ENCODE peak calls at places on chromosomes 13 and 19, in ten cellular contexts. K is heart left ventricle; C is Karpas-422; A is Peyer's patch; S is thoracic aorta; R is K562; Q is ascending aorta; N is GM23338; L is CD4-positive, CD25-positive, alpha-beta regulatory T cell; F is psoas muscle. I is an unnamed sample.

GRCh38 chr13:30739646-30740642 is 4.6 kb downstream of the ALOX5AP start:
- DNase-seq in N (no peak), C (peak; percentile 53), S (no peak), R (no peak), A (no peak), F (no peak), Q (no peak), L (peak; percentile 70), K (no peak), I (no peak)

GRCh38 chr13:113928701-113929627 is 44.9 kb downstream of the C13orf46 start:
- DNase-seq in N (no peak), R (no peak), F (peak; percentile 92), L (no peak), S (peak; percentile 82), K (peak; percentile 88), Q (peak; percentile 95), A (peak; percentile 49), C (no peak), I (no peak)

GRCh38 chr19:12913871-12914690 is 5.0 kb downstream of the SYCE2 start:
- DNase-seq in N (no peak), F (no peak), R (no peak), A (no peak), C (no peak), K (no peak), Q (no peak), L (peak; percentile 54), S (no peak), I (no peak)

GRCh38 chr19:47357788-47358680 is 8.9 kb downstream of the DHX34 start:
- DNase-seq in S (no peak), N (peak; percentile 79), K (no peak), C (peak; percentile 51), A (no peak), F (no peak), L (no peak), R (no peak), Q (no peak), I (no peak)

GRCh38 chr19:43553656-43554055 is 20.7 kb downstream of the ZNF575 start:
- DNase-seq in S (no peak), F (no peak), L (no peak), A (no peak), R (no peak), C (no peak), Q (no peak), N (no peak), K (no peak), I (no peak)

GRCh38 chr19:40619333-40620160 is 18.4 kb downstream of the LTBP4 start:
- DNase-seq in A (no peak), F (no peak), C (no peak), R (no peak), N (no peak), K (peak; percentile 49), Q (no peak), L (no peak), S (no peak), I (no peak)

GRCh38 chr19:49637865-49638350 is 2.0 kb downstream of the RRAS start:
- DNase-seq in L (no peak), A (peak; percentile 92), C (no peak), Q (peak; percentile 93), K (peak; percentile 93), R (peak; percentile 75), S (peak; percentile 55), N (peak; percentile 71), F (peak; percentile 87), I (peak; percentile 93)

GRCh38 chr13:77437267-77437666 is 98.2 kb upstream of the SCEL start:
- DNase-seq in L (no peak), F (no peak), K (no peak), N (no peak), S (no peak), Q (no peak), C (no peak), A (no peak), R (no peak), I (no peak)

DNA sequence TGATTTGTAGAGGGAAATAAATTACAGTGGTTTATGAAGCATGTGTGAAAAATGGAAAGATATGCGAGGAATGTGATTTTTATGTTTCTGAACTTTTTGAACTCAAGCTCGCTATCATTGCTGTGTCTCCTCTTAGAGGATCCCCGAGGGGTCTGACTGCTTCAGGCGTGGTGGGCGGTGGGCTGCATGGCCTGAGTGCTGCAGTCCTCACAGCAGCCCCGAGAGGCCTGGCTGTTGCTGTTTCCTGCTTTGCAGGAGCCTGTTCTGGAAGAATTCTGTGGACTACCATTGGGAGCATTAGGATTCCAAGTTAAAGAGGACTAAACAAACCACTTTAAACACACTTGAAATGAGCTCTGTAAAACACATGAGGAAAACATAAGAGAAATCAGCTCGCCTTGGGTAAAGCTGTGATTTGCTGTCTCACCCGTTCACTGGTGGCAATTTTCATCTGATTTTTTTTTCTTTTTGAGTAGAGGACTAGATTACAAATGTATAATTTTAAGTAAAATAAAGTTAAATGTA is 95.9 kb downstream of the ARHGEF7 start:
- DNase-seq in A (no peak), C (no peak), K (no peak), S (no peak), L (no peak), F (no peak), N (no peak), R (no peak), Q (peak; percentile 38), I (no peak)
- H3K4me3 ChIP-seq in A (no peak overlapping the region), C (no peak overlapping the region), K (peak overlapping the region; percentile 25), S (no peak overlapping the region), L (no peak overlapping the region), F (no peak overlapping the region), N (no peak overlapping the region), R (no peak overlapping the region), Q (no peak overlapping the region), I (no peak overlapping the region)

DNA sequence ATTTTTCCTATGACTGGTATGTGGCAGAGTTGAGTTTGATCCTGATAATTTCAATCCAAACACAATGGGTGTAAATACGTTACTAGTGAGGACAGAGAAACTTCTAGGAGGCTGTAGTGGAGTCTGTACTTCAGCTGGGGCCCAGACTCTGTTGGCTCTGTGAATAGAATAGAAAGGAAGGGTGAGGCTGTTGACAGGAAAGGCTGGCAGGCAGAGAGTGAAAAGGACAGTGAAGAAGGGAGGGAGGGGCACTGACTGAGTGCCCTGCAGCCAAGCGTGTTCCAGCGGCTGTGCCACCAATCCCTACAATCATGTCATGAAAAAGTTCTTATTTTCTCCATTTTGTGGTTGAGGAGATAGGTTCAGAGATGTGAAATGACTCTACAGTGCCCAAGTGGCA is 80.5 kb downstream of the MBNL2 start:
- DNase-seq in A (no peak), L (no peak), S (no peak), C (no peak), F (no peak), R (no peak), N (no peak), K (no peak), Q (no peak), I (no peak)
- H3K4me1 ChIP-seq in A (peaks cover 16% of the 10 kb centered on the region), L (peaks cover 8% of the 10 kb centered on the region), S (peaks cover 18% of the 10 kb centered on the region), C (no peaks in the 10 kb centered on the region), F (peaks cover 67% of the 10 kb centered on the region), R (no peaks in the 10 kb centered on the region), N (no peaks in the 10 kb centered on the region), K (peaks cover 79% of the 10 kb centered on the region), Q (peaks cover 17% of the 10 kb centered on the region), I (peaks cover 6% of the 10 kb centered on the region)

DNA sequence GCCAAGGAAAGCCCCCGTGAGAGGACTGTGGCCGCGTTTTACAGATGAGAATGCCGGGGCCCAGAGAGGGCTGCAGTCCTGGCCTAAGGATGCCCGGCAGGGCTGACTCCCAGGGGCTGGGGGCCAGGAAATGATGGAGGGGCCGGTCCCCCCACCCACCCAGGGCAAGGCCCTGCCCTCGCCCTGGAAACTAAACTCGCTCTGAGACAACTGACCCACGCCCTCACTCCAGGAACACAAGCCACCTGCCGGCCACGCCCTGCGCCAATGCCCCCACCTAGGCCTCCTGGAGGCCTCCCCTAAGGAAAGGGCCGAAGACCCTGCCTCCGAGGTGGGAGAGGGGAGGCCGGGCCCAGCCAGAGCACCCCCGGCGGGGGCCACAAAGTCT is 7.2 kb downstream of the ZBTB7A start:
- DNase-seq in Q (no peak), F (no peak), K (no peak), L (no peak), R (peak; percentile 28), S (no peak), C (no peak), A (peak; percentile 88), N (no peak), I (peak; percentile 90)
- H3K4me3 ChIP-seq in Q (peak overlapping the region; percentile 45), F (peak overlapping the region; percentile 97), K (peak overlapping the region; percentile 82), L (no peak overlapping the region), R (peak overlapping the region; percentile 33), S (peak overlapping the region; percentile 99), C (peak overlapping the region; percentile 97), A (peak overlapping the region; percentile 35), N (no peak overlapping the region), I (no peak overlapping the region)

DNA sequence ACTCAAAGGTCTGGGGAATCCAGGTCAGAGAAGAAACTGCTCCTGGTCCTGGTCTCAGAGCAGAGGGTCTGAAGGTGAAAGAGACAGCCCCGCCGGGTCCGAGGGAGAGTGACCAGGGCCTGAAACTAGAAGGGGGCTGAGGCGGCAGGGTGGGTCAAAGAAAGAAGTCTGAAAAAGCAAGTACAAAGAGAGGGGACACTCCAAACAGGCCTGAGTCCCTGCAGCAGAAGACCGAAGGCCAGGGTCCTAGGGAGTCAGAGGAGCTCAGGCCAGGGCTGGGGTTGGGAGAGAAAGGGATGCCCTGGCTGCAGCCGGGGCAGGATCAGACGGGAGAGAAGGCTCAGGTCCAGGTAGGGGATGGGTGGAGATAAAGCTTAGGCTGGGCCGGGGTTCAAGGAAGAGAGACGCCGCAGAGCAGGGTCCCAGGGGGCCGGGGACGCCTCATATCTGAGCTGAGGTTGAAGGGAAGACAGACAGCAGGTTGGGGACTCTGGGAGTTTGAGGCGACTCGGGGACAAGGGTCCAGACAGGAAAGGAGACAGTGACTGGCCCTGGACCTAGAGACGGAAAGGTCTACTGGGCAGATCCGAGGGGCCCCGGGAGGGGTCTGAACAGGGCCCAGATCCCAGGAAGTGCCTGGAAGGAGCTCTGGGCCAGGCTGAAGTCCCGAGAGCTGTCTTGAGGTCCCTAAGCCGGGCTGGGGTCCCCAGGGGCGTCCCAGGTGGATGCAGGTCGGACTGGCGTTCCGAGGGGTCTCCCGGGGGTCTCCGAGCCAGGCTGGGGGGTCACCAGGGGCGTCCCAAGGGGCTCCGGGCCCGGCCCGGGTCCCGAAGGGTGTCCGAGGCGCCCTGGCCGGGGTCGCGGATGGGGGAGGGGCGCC is 795 bp downstream of the MLLT1 start:
- DNase-seq in S (no peak), L (peak; percentile 11), R (peak; percentile 36), Q (no peak), K (no peak), A (no peak), N (no peak), F (no peak), C (peak; percentile 61), I (no peak)
- H3K4me1 ChIP-seq in S (peaks cover 40% of the 10 kb centered on the region), L (peaks cover 27% of the 10 kb centered on the region), R (peaks cover 46% of the 10 kb centered on the region), Q (peaks cover 48% of the 10 kb centered on the region), K (peaks cover 56% of the 10 kb centered on the region), A (peaks cover 48% of the 10 kb centered on the region), N (peaks cover 35% of the 10 kb centered on the region), F (peaks cover 46% of the 10 kb centered on the region), C (peaks cover 24% of the 10 kb centered on the region), I (peaks cover 32% of the 10 kb centered on the region)